ENCODE peak calls at places on chromosomes 1 and 21, in eight cellular contexts. One of them, this sample, is unnamed.

GRCh38 chr1:26959722-26960624 is at the start of gene KDF1:
- DNase-seq in HFFc6: no peak
- DNase-seq in astrocyte of the spinal cord: no peak
- DNase-seq in K562: peak; percentile 67
- DNase-seq in WTC11: peak; percentile 95
- DNase-seq in tibial nerve: no peak
- DNase-seq in Panc1: no peak
- DNase-seq in right atrium auricular region: no peak
- DNase-seq in this sample: no peak

GRCh38 chr1:12450090-12450764 is 167.8 kb downstream of the DHRS3 start:
- DNase-seq in tibial nerve: no peak
- DNase-seq in right atrium auricular region: no peak
- DNase-seq in Panc1: no peak
- DNase-seq in astrocyte of the spinal cord: no peak
- DNase-seq in WTC11: no peak
- DNase-seq in HFFc6: no peak
- DNase-seq in K562: no peak
- DNase-seq in this sample: no peak

GRCh38 chr1:201538618-201539551 is at the start of gene NAV1:
- DNase-seq in right atrium auricular region: peak; percentile 83
- DNase-seq in astrocyte of the spinal cord: peak; percentile 89
- DNase-seq in HFFc6: peak; percentile 90
- DNase-seq in tibial nerve: peak; percentile 46
- DNase-seq in WTC11: peak; percentile 65
- DNase-seq in Panc1: no peak
- DNase-seq in K562: peak; percentile 24
- DNase-seq in this sample: peak; percentile 89

GRCh38 chr21:39452207-39452964 is 616 bp downstream of the SH3BGR start:
- DNase-seq in K562: no peak
- DNase-seq in tibial nerve: no peak
- DNase-seq in Panc1: peak; percentile 45
- DNase-seq in WTC11: no peak
- DNase-seq in right atrium auricular region: no peak
- DNase-seq in HFFc6: peak; percentile 32
- DNase-seq in astrocyte of the spinal cord: peak; percentile 15
- DNase-seq in this sample: no peak

GRCh38 chr1:97903626-97904025 is 17.2 kb downstream of the DPYD start:
- DNase-seq in WTC11: no peak
- DNase-seq in right atrium auricular region: no peak
- DNase-seq in HFFc6: no peak
- DNase-seq in K562: no peak
- DNase-seq in tibial nerve: no peak
- DNase-seq in astrocyte of the spinal cord: peak; percentile 57
- DNase-seq in Panc1: no peak
- DNase-seq in this sample: no peak

GRCh38 chr1:12708956-12709555 is 6.9 kb upstream of the AADACL3 start:
- DNase-seq in astrocyte of the spinal cord: no peak
- DNase-seq in Panc1: no peak
- DNase-seq in HFFc6: no peak
- DNase-seq in tibial nerve: no peak
- DNase-seq in WTC11: no peak
- DNase-seq in K562: no peak
- DNase-seq in right atrium auricular region: no peak
- DNase-seq in this sample: no peak

GRCh38 chr21:44618504-44618903 is 6.6 kb downstream of the KRTAP10-8 start:
- DNase-seq in tibial nerve: peak; percentile 25
- DNase-seq in right atrium auricular region: peak; percentile 58
- DNase-seq in Panc1: no peak
- DNase-seq in WTC11: peak; percentile 40
- DNase-seq in astrocyte of the spinal cord: no peak
- DNase-seq in HFFc6: no peak
- DNase-seq in K562: no peak
- DNase-seq in this sample: no peak

GRCh38 chr21:28588997-28589396 is 403.7 kb downstream of the LTN1 start:
- DNase-seq in Panc1: no peak
- DNase-seq in HFFc6: no peak
- DNase-seq in right atrium auricular region: no peak
- DNase-seq in K562: no peak
- DNase-seq in tibial nerve: no peak
- DNase-seq in WTC11: no peak
- DNase-seq in astrocyte of the spinal cord: no peak
- DNase-seq in this sample: no peak

GRCh38 chr1:237701534-237701933 is 189.2 kb downstream of the ZP4 start:
- DNase-seq in astrocyte of the spinal cord: no peak
- DNase-seq in Panc1: no peak
- DNase-seq in HFFc6: no peak
- DNase-seq in right atrium auricular region: no peak
- DNase-seq in WTC11: no peak
- DNase-seq in tibial nerve: no peak
- DNase-seq in K562: no peak
- DNase-seq in this sample: no peak

GRCh38 chr21:44764319-44765230 is 37.0 kb downstream of the UBE2G2 start:
- DNase-seq in tibial nerve: no peak
- DNase-seq in HFFc6: no peak
- DNase-seq in Panc1: no peak
- DNase-seq in K562: peak; percentile 85
- DNase-seq in WTC11: no peak
- DNase-seq in right atrium auricular region: no peak
- DNase-seq in astrocyte of the spinal cord: no peak
- DNase-seq in this sample: no peak

GRCh38 chr1:191174298-191174697 is 696.6 kb upstream of the BRINP3 start:
- DNase-seq in WTC11: no peak
- DNase-seq in HFFc6: no peak
- DNase-seq in K562: no peak
- DNase-seq in astrocyte of the spinal cord: peak; percentile 18
- DNase-seq in right atrium auricular region: no peak
- DNase-seq in tibial nerve: no peak
- DNase-seq in Panc1: no peak
- DNase-seq in this sample: no peak

GRCh38 chr1:164805399-164805798 is 246.4 kb downstream of the PBX1 start:
- DNase-seq in K562: no peak
- DNase-seq in WTC11: no peak
- DNase-seq in right atrium auricular region: no peak
- DNase-seq in tibial nerve: no peak
- DNase-seq in astrocyte of the spinal cord: peak; percentile 52
- DNase-seq in Panc1: no peak
- DNase-seq in HFFc6: no peak
- DNase-seq in this sample: no peak

GRCh38 chr1:202725541-202725940 is 15.3 kb upstream of the SYT2 start:
- DNase-seq in astrocyte of the spinal cord: no peak
- DNase-seq in right atrium auricular region: no peak
- DNase-seq in tibial nerve: no peak
- DNase-seq in K562: no peak
- DNase-seq in WTC11: no peak
- DNase-seq in HFFc6: no peak
- DNase-seq in Panc1: no peak
- DNase-seq in this sample: no peak

GRCh38 chr1:90781429-90782020 is 64.4 kb upstream of the BARHL2 start:
- DNase-seq in K562: no peak
- DNase-seq in Panc1: no peak
- DNase-seq in right atrium auricular region: no peak
- DNase-seq in HFFc6: no peak
- DNase-seq in astrocyte of the spinal cord: no peak
- DNase-seq in tibial nerve: no peak
- DNase-seq in WTC11: no peak
- DNase-seq in this sample: no peak

GRCh38 chr1:45677751-45678245 is 8.5 kb downstream of the GPBP1L1 start:
- DNase-seq in HFFc6: no peak
- DNase-seq in Panc1: no peak
- DNase-seq in right atrium auricular region: no peak
- DNase-seq in tibial nerve: no peak
- DNase-seq in WTC11: no peak
- DNase-seq in K562: no peak
- DNase-seq in astrocyte of the spinal cord: no peak
- DNase-seq in this sample: no peak

GRCh38 chr21:46634966-46635323 is 529 bp upstream of the PRMT2 start:
- DNase-seq in K562: peak; percentile 79
- DNase-seq in right atrium auricular region: peak; percentile 80
- DNase-seq in HFFc6: peak; percentile 83
- DNase-seq in astrocyte of the spinal cord: peak; percentile 90
- DNase-seq in WTC11: peak; percentile 61
- DNase-seq in Panc1: no peak
- DNase-seq in tibial nerve: peak; percentile 72
- DNase-seq in this sample: no peak

GRCh38 chr1:77465922-77466321 is 184.1 kb downstream of the AK5 start:
- DNase-seq in Panc1: no peak
- DNase-seq in HFFc6: no peak
- DNase-seq in WTC11: no peak
- DNase-seq in right atrium auricular region: no peak
- DNase-seq in astrocyte of the spinal cord: no peak
- DNase-seq in tibial nerve: no peak
- DNase-seq in K562: no peak
- DNase-seq in this sample: no peak

GRCh38 chr1:12496154-12496961 is 121.7 kb downstream of the DHRS3 start:
- DNase-seq in astrocyte of the spinal cord: peak; percentile 51
- DNase-seq in K562: peak; percentile 78
- DNase-seq in Panc1: no peak
- DNase-seq in right atrium auricular region: no peak
- DNase-seq in HFFc6: no peak
- DNase-seq in WTC11: no peak
- DNase-seq in tibial nerve: no peak
- DNase-seq in this sample: no peak

GRCh38 chr1:26234644-26235384 is 814 bp downstream of the CEP85 start:
- DNase-seq in Panc1: peak; percentile 17
- DNase-seq in right atrium auricular region: no peak
- DNase-seq in HFFc6: no peak
- DNase-seq in astrocyte of the spinal cord: peak; percentile 18
- DNase-seq in WTC11: no peak
- DNase-seq in K562: peak; percentile 54
- DNase-seq in tibial nerve: peak; percentile 12
- DNase-seq in this sample: no peak

GRCh38 chr1:86436041-86436440 is 12.1 kb downstream of the CLCA2 start:
- DNase-seq in Panc1: no peak
- DNase-seq in K562: no peak
- DNase-seq in astrocyte of the spinal cord: no peak
- DNase-seq in WTC11: no peak
- DNase-seq in HFFc6: no peak
- DNase-seq in right atrium auricular region: no peak
- DNase-seq in tibial nerve: no peak
- DNase-seq in this sample: no peak

DNA sequence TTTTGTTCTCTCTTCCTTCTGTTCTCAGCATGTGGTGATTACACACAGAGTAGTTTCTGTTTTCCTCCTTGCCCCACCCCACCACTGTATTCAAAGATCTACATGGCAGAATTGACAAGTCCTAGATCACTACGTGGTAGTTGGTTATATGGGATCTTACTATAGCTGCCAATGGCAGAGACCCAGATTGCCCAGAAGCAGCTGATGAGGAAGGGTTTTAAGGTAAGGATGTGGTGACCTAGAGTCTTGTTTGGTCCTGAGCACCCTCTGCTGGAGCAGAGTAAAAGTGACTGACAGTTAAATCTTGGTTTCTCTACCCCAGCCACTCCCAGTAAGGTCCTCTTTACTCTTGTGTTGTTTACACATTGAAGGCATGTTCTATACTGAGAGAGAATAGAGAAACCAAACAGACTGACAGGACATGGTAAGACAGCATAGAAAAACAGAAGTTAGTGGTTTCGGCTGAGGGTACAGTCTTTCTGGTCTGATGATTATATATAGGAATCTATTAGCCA is 22.8 kb upstream of the STRIP1 start:
- DNase-seq in K562: peak; percentile 62
- DNase-seq in Panc1: no peak
- DNase-seq in astrocyte of the spinal cord: peak; percentile 72
- DNase-seq in right atrium auricular region: no peak
- DNase-seq in WTC11: no peak
- DNase-seq in HFFc6: peak; percentile 55
- DNase-seq in tibial nerve: no peak
- DNase-seq in this sample: no peak
- TF ChIP-seq CTCF in K562: peak; percentile 65
- TF ChIP-seq CTCF in Panc1: peak; percentile 70
- TF ChIP-seq CTCF in astrocyte of the spinal cord: peak; percentile 59
- TF ChIP-seq CTCF in right atrium auricular region: no peak
- TF ChIP-seq CTCF in WTC11: no peak
- TF ChIP-seq CTCF in HFFc6: peak; percentile 81
- TF ChIP-seq CTCF in tibial nerve: peak; percentile 28
- TF ChIP-seq CTCF in this sample: peak; percentile 26

DNA sequence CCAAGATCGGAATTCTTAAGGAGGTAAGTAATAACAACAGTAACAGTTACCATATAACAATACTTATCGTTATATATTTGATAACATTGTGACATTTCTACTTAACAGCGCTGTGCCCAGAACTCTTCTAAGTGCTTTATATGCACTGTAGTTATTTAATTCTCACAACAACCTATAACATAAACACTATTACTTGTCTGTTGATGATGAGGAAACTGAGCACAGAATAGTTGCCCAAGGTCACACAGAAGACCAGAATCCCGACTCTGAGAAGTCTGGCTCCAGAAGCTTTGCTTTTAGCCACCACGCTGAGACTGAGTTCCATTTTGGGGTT is 2.4 kb upstream of the ANXA9 start:
- DNase-seq in HFFc6: no peak
- DNase-seq in Panc1: no peak
- DNase-seq in WTC11: no peak
- DNase-seq in right atrium auricular region: no peak
- DNase-seq in tibial nerve: no peak
- DNase-seq in astrocyte of the spinal cord: no peak
- DNase-seq in K562: no peak
- DNase-seq in this sample: no peak
- TF ChIP-seq CTCF in HFFc6: peak; percentile 5
- TF ChIP-seq CTCF in Panc1: no peak
- TF ChIP-seq CTCF in WTC11: no peak
- TF ChIP-seq CTCF in right atrium auricular region: no peak
- TF ChIP-seq CTCF in tibial nerve: no peak
- TF ChIP-seq CTCF in astrocyte of the spinal cord: no peak
- TF ChIP-seq CTCF in K562: no peak
- TF ChIP-seq CTCF in this sample: no peak

GRCh38 chr1:18365099-18365705 is 115.5 kb upstream of the KLHDC7A start:
- DNase-seq in astrocyte of the spinal cord: no peak
- DNase-seq in HFFc6: no peak
- DNase-seq in Panc1: no peak
- DNase-seq in WTC11: no peak
- DNase-seq in K562: peak; percentile 20
- DNase-seq in tibial nerve: no peak
- DNase-seq in right atrium auricular region: no peak
- DNase-seq in this sample: no peak
- TF ChIP-seq CTCF in astrocyte of the spinal cord: no peak
- TF ChIP-seq CTCF in HFFc6: no peak
- TF ChIP-seq CTCF in Panc1: no peak
- TF ChIP-seq CTCF in WTC11: no peak
- TF ChIP-seq CTCF in K562: peak; percentile 11
- TF ChIP-seq CTCF in tibial nerve: no peak
- TF ChIP-seq CTCF in right atrium auricular region: no peak
- TF ChIP-seq CTCF in this sample: no peak

DNA sequence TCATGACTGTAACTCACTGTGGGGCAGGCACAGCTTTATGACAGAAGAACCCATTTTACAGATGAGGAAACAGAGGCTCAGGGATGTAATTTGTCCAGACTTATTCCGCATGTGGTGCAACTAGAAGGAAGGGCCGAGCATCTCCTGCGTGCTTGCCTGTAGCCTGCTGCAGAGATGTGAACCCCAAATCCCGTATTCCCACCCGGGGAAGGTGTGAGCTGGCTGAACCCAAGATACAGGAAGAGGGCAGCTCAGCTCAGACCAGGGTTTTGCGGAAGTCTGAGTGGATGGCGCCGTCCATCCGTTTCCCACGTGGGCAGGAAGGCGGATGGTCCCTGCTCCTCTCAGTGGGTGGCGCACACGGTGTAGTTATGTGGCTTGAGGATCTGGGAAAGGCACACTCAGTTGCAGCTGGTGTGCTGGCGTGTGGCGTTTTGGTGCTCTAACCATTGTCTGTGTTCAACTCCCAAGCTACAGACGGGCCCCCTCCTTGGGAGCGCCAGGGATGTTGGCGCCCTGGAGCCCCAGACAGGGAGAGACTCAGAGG is 1.2 kb downstream of the CROCC start:
- DNase-seq in tibial nerve: no peak
- DNase-seq in astrocyte of the spinal cord: no peak
- DNase-seq in K562: peak; percentile 35
- DNase-seq in HFFc6: no peak
- DNase-seq in WTC11: no peak
- DNase-seq in Panc1: no peak
- DNase-seq in right atrium auricular region: no peak
- DNase-seq in this sample: no peak
- TF ChIP-seq CTCF in tibial nerve: no peak
- TF ChIP-seq CTCF in astrocyte of the spinal cord: no peak
- TF ChIP-seq CTCF in K562: peak; percentile 19
- TF ChIP-seq CTCF in HFFc6: no peak
- TF ChIP-seq CTCF in WTC11: no peak
- TF ChIP-seq CTCF in Panc1: no peak
- TF ChIP-seq CTCF in right atrium auricular region: no peak
- TF ChIP-seq CTCF in this sample: no peak